ENCODE peak calls at places on chromosomes 13 and 19, in six cellular contexts. Z, G, S, V, R and P are unnamed samples.

GRCh38 chr19:14530005-14530348 is 583 bp downstream of the TECR start:
- DNase-seq in Z (no peak), G (no peak), S (peak), V (no peak), R (no peak), P (no peak)

GRCh38 chr19:18975011-18975410 is 34.0 kb upstream of the HOMER3 start:
- DNase-seq in Z (no peak), G (no peak), S (no peak), V (no peak), R (no peak), P (no peak)

GRCh38 chr13:45527699-45528462 is 63.1 kb downstream of the COG3 start:
- DNase-seq in Z (no peak), G (no peak), S (no peak), V (no peak), R (no peak), P (no peak)

GRCh38 chr13:39106216-39106995 is 68.2 kb downstream of the NHLRC3 start:
- DNase-seq in Z (no peak), G (no peak), S (peak), V (no peak), R (no peak), P (no peak)

GRCh38 chr13:23147827-23148226 is 33.0 kb upstream of the SGCG start:
- DNase-seq in Z (no peak), G (no peak), S (no peak), V (no peak), R (no peak), P (no peak)

GRCh38 chr19:7230826-7231225 is 63.4 kb downstream of the INSR start:
- DNase-seq in Z (no peak), G (no peak), S (no peak), V (no peak), R (no peak), P (no peak)

GRCh38 chr19:55252760-55253159 is 6.1 kb downstream of the PPP6R1 start:
- DNase-seq in Z (no peak), G (no peak), S (no peak), V (no peak), R (no peak), P (no peak)

GRCh38 chr19:45333609-45334303 is 6.8 kb upstream of the KLC3 start:
- DNase-seq in Z (no peak), G (no peak), S (no peak), V (no peak), R (no peak), P (no peak)

GRCh38 chr19:16013181-16013850 is 63.0 kb upstream of the TPM4 start:
- DNase-seq in Z (no peak), G (no peak), S (no peak), V (no peak), R (no peak), P (no peak)

GRCh38 chr13:31015207-31015606 is 82.8 kb downstream of the TEX26 start:
- DNase-seq in Z (no peak), G (no peak), S (no peak), V (no peak), R (no peak), P (no peak)

GRCh38 chr13:38223093-38223492 is 126.6 kb upstream of the UFM1 start:
- DNase-seq in Z (no peak), G (no peak), S (peak), V (peak), R (no peak), P (peak)

GRCh38 chr19:35177377-35178274 is 23.1 kb downstream of the FXYD5 start:
- DNase-seq in Z (no peak), G (no peak), S (no peak), V (no peak), R (no peak), P (no peak)

GRCh38 chr13:35512271-35512920 is 35.9 kb upstream of the MAB21L1 start:
- DNase-seq in Z (peak), G (no peak), S (no peak), V (peak), R (no peak), P (peak)

GRCh38 chr19:16000024-16000687 is 51.3 kb downstream of the OR10H4 start:
- DNase-seq in Z (no peak), G (no peak), S (no peak), V (no peak), R (no peak), P (no peak)

GRCh38 chr13:93859666-93860065 is 619.8 kb downstream of the DCT start:
- DNase-seq in Z (no peak), G (no peak), S (no peak), V (no peak), R (no peak), P (peak)

GRCh38 chr19:6066661-6067646 is 43.3 kb downstream of the RFX2 start:
- DNase-seq in Z (peak), G (no peak), S (peak), V (peak), R (peak), P (peak)

GRCh38 chr19:36418287-36419001 is at the start of gene ZFP82:
- DNase-seq in Z (peak), G (peak), S (peak), V (peak), R (peak), P (peak)

GRCh38 chr13:33235564-33235963 is 50.0 kb downstream of the STARD13 start:
- DNase-seq in Z (no peak), G (no peak), S (no peak), V (no peak), R (no peak), P (no peak)

GRCh38 chr19:42115219-42115618 is 17.0 kb downstream of the POU2F2 start:
- DNase-seq in Z (no peak), G (no peak), S (no peak), V (no peak), R (no peak), P (peak)

GRCh38 chr19:47704024-47704423 is 9.2 kb upstream of the EHD2 start:
- DNase-seq in Z (no peak), G (no peak), S (no peak), V (no peak), R (no peak), P (peak)

GRCh38 chr19:34327851-34328250 is 37.1 kb upstream of the GPI start:
- DNase-seq in Z (no peak), G (no peak), S (no peak), V (no peak), R (no peak), P (no peak)

GRCh38 chr13:85666356-85666755 is 132.9 kb downstream of the SLITRK6 start:
- DNase-seq in Z (no peak), G (no peak), S (no peak), V (no peak), R (no peak), P (no peak)

GRCh38 chr13:80341098-80341701 is at the start of gene SPRY2:
- DNase-seq in Z (peak), G (no peak), S (peak), V (peak), R (peak), P (peak)

GRCh38 chr13:78736142-78736541 is 77.2 kb upstream of the OBI1 start:
- DNase-seq in Z (no peak), G (no peak), S (no peak), V (no peak), R (no peak), P (no peak)

GRCh38 chr19:10553943-10554381 is 10.3 kb downstream of the ATG4D start:
- DNase-seq in Z (no peak), G (no peak), S (no peak), V (no peak), R (no peak), P (no peak)

GRCh38 chr13:24038846-24039330 is 121.6 kb upstream of the SPATA13 start:
- DNase-seq in Z (peak), G (no peak), S (no peak), V (no peak), R (no peak), P (no peak)

GRCh38 chr13:25699056-25699455 is 327.3 kb downstream of the ATP8A2 start:
- DNase-seq in Z (no peak), G (no peak), S (no peak), V (no peak), R (no peak), P (peak)

GRCh38 chr13:41284512-41285288 is 21.3 kb upstream of the MTRF1 start:
- DNase-seq in Z (peak), G (no peak), S (no peak), V (peak), R (no peak), P (peak)

GRCh38 chr19:48452255-48452654 is 3.1 kb upstream of the KCNJ14 start:
- DNase-seq in Z (no peak), G (no peak), S (no peak), V (no peak), R (no peak), P (no peak)

GRCh38 chr13:93231867-93232266 is 5.3 kb downstream of the GPC6 start:
- DNase-seq in Z (no peak), G (no peak), S (no peak), V (no peak), R (no peak), P (no peak)

GRCh38 chr13:21328836-21329477 is 130.1 kb downstream of the ZDHHC20 start:
- DNase-seq in Z (no peak), G (no peak), S (no peak), V (no peak), R (no peak), P (no peak)

GRCh38 chr13:97142452-97142851 is 79.7 kb upstream of the MBNL2 start:
- DNase-seq in Z (no peak), G (no peak), S (no peak), V (no peak), R (no peak), P (peak)

GRCh38 chr19:55460670-55461258 is 678 bp downstream of the ISOC2 start:
- DNase-seq in Z (peak), G (peak), S (peak), V (peak), R (peak), P (peak)

GRCh38 chr19:37251308-37252229 is 33.6 kb downstream of the ZNF383 start:
- DNase-seq in Z (peak), G (no peak), S (peak), V (peak), R (peak), P (peak)